ENCODE peak calls at places on chromosomes 4 and X, in four cellular contexts. L is HepG2, Z is IMR-90, T is K562. M is an unnamed sample.

GRCh38 chr4:103032575-103032974 is 13.1 kb upstream of the SLC9B1 start:
- DNase-seq in L (peak), Z (peak), T (peak), M (no peak)

GRCh38 chr4:23097251-23097650 is 404.5 kb downstream of the GBA3 start:
- DNase-seq in L (no peak), Z (peak), T (no peak), M (peak)

GRCh38 chr4:94827481-94828110 is 69.8 kb downstream of the BMPR1B start:
- DNase-seq in L (no peak), Z (peak), T (peak), M (peak)

GRCh38 chr4:97153042-97153441 is 990.2 kb downstream of the STPG2 start:
- DNase-seq in L (peak), Z (no peak), T (no peak), M (no peak)

GRCh38 chr4:4667643-4668081 is 125.8 kb upstream of the STX18 start:
- DNase-seq in L (no peak), Z (no peak), T (no peak), M (no peak)

GRCh38 chrX:135437867-135438733 is 16.4 kb downstream of the SMIM10L2A start:
- DNase-seq in L (peak), Z (no peak), T (peak), M (peak)

GRCh38 chrX:40165861-40166260 is 68.1 kb upstream of the BCOR start:
- DNase-seq in L (no peak), Z (no peak), T (no peak), M (no peak)

GRCh38 chr4:128543726-128544125 is 256.1 kb upstream of the PGRMC2 start:
- DNase-seq in L (no peak), Z (no peak), T (no peak), M (no peak)

GRCh38 chr4:123706961-123707360 is 310.4 kb downstream of the SPRY1 start:
- DNase-seq in L (no peak), Z (no peak), T (no peak), M (no peak)

GRCh38 chr4:59457576-59457975 is 1742.5 kb upstream of the ADGRL3 start:
- DNase-seq in L (no peak), Z (no peak), T (no peak), M (no peak)

GRCh38 chr4:118346495-118346894 is 6.3 kb downstream of the PRSS12 start:
- DNase-seq in L (no peak), Z (no peak), T (peak), M (no peak)

GRCh38 chr4:105683038-105683437 is 25.5 kb downstream of the INTS12 start:
- DNase-seq in L (no peak), Z (no peak), T (no peak), M (no peak)

GRCh38 chrX:153492153-153492454 is 2.7 kb upstream of the BGN start:
- DNase-seq in L (no peak), Z (no peak), T (no peak), M (no peak)

GRCh38 chr4:8911311-8912088 is 39.9 kb upstream of the HMX1 start:
- DNase-seq in L (no peak), Z (no peak), T (no peak), M (no peak)

GRCh38 chr4:163592207-163592606 is 97.7 kb downstream of the TMA16 start:
- DNase-seq in L (no peak), Z (no peak), T (no peak), M (no peak)

GRCh38 chr4:16253127-16253960 is 27.1 kb upstream of the TAPT1 start:
- DNase-seq in L (peak), Z (peak), T (no peak), M (peak)

GRCh38 chr4:74661427-74662171 is 132.7 kb downstream of the BTC start:
- DNase-seq in L (peak), Z (peak), T (no peak), M (no peak)

GRCh38 chrX:12979011-12979629 is 4.2 kb downstream of the TMSB4X start:
- DNase-seq in L (no peak), Z (no peak), T (no peak), M (no peak)
- TF ChIP-seq MAZ in L (no peak), Z (no peak), T (no peak), M (no peak)

GRCh38 chr4:83644677-83645639 is 109.0 kb downstream of the GPAT3 start:
- DNase-seq in L (peak), Z (peak), T (peak), M (peak)
- TF ChIP-seq RAD21 in L (peak), Z (peak), T (peak), M (peak)

DNA sequence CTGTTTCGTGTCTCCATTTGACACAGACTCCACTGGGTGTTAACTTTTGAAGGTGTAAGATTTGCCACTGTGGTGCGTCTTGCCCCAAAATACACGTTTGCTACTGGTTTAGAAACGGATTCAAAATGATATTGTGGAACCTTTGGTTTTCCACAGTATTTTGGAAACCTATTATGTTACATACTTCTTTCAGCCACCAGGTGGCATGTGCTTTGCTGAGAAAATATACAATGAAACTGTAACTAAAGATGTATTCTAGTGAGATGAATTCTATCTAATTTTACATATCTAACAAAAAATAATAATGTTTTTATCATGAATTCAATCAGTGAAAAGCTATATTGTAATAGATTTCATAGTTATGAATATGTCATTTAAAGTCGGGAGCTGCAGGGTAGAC is 28.4 kb upstream of the SLITRK4 start:
- DNase-seq in L (no peak), Z (no peak), T (peak), M (peak)
- TF ChIP-seq MAZ in L (no peak), Z (no peak), T (no peak), M (no peak)

DNA sequence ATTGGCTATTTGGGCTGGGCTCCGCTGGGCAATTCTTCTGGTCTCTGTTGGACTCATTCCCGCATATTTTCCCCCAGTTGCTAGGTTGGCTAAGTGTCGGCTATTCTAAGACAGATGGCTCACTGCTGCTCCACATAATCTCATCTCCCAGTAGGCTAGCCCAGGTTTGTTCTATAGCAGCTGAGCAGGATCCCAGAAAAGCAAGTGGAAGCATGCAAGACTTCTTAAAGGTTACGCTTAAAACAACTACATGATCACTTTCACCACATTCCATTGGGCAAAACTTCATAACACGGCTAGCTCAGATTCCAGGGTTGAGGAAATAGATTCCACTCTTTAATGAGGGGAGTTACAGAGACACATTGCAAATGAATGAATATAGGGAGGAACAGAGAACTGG is 12.9 kb upstream of the RAB33B start:
- DNase-seq in L (no peak), Z (peak), T (no peak), M (no peak)
- TF ChIP-seq RAD21 in L (no peak), Z (no peak), T (no peak), M (no peak)

GRCh38 chrX:56766554-56767412 is 37.7 kb downstream of the NBDY start:
- DNase-seq in L (no peak), Z (peak), T (no peak), M (no peak)

GRCh38 chrX:56764153-56764974 is 35.3 kb downstream of the NBDY start:
- DNase-seq in L (peak), Z (peak), T (peak), M (peak)

GRCh38 chrX:56765816-56766553 is 36.9 kb downstream of the NBDY start:
- DNase-seq in L (no peak), Z (no peak), T (no peak), M (no peak)

GRCh38 chrX:56763556-56764152 is 34.6 kb downstream of the NBDY start:
- DNase-seq in L (peak), Z (peak), T (peak), M (no peak)

GRCh38 chrX:56764975-56765791 is 36.1 kb downstream of the NBDY start:
- DNase-seq in L (no peak), Z (no peak), T (no peak), M (no peak)
- TF ChIP-seq MAZ in L (no peak), Z (no peak), T (no peak), M (no peak)

DNA sequence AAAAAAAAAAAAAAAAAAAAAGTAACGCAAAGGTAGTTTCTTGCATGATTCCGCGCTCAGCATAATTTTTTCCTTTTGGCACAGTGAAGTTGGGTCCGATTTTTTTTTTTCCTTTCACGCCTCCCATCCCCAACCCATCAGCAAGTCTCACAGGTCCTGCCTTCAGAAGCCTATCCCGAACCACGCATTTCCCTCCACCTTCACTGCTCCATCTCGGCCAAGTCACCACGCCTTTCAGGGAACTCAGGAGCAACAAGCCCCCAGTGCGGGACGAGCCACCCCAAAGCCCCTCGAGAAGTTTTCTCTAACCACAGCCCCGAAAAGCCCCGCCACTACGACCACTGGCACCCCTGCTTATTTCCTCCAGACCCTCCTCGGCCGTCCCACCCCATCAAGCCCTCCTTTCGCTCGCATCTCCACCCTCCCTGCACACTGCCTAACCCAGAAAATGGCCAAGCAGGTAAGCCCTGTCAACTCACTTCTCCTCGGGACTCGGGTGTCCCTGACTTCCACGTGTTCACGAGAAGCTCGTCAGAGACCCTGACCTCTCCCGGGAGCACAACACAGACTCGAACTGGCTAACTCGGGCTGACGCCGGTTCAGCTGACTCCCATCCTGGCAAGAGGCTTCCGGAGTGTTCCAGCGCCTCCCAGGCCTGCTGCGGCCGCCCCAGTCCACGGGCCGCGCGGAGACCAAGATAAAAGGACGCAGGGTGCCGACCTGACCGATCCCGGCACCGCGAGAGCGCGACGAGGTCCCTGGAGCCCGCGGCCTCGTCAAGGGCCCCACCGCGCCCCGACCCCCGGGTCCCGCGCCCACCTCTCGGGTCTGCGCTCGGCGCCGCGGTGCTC is 839 bp downstream of the SLBP start:
- DNase-seq in L (no peak), Z (peak), T (peak), M (peak)
- TF ChIP-seq RAD21 in L (no peak), Z (no peak), T (no peak), M (no peak)

GRCh38 chr4:39026096-39026495 is 6.1 kb downstream of the TMEM156 start:
- DNase-seq in L (no peak), Z (no peak), T (no peak), M (no peak)

GRCh38 chr4:39022241-39022640 is 10.0 kb downstream of the TMEM156 start:
- DNase-seq in L (no peak), Z (no peak), T (no peak), M (no peak)

GRCh38 chr4:39024311-39024865 is 7.8 kb downstream of the TMEM156 start:
- DNase-seq in L (no peak), Z (no peak), T (no peak), M (no peak)

GRCh38 chr4:39023059-39023458 is 9.2 kb downstream of the TMEM156 start:
- DNase-seq in L (no peak), Z (peak), T (no peak), M (no peak)

DNA sequence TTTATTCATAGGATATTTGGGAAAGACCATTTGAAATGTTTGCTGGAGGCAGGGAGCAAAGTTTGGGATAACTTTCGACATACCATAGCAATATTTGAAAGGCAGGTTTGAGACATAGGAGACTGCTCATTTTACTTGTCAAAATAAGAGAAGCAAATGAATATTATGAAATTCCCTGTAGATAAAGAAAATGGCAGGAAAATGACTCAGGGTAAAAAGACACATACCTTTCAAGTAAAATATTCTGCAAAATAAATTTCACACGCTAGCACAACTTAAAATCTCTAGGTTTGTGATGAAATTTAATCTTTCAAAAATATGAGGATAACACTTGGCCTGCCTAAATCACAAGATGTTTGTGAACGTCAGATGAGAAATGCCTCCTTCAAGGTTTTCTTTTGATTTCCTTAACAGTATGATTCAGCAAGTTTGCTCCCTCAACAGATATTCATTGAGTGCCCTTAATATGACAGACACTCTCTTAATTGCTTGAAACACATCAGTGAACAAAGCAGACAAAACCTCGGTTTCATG is 6.6 kb downstream of the TMEM156 start:
- DNase-seq in L (peak), Z (peak), T (peak), M (peak)
- TF ChIP-seq MAZ in L (no peak), Z (no peak), T (no peak), M (no peak)

DNA sequence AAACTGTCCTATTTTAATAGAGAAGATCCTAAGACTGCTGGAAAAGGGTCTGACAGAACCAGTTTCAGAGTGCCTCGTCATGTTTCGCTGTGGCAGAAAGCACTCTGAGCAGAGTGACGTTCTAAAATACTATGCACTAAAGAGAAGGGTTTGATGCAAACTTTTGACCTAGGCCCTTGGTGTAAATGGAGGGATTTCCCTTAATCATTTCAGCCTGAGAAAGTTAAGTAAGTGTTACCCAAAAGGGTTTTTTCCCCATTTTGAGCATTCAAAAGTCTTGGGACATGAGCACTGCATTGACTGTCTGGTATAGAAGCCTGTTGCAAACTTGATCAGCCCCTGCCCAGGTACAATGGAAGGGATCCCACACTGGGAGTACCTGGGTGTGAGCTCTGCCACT is 157.5 kb upstream of the ATOH1 start:
- DNase-seq in L (no peak), Z (no peak), T (no peak), M (no peak)
- TF ChIP-seq RAD21 in L (no peak), Z (no peak), T (no peak), M (no peak)